ENCODE peak calls at places on chromosomes 5 and 9, in five cellular contexts. A is tibial artery, C is astrocyte of the spinal cord, M is midbrain, F is non-pigmented ciliary epithelial cell. G is an unnamed sample.

GRCh38 chr5:14202462-14202861 is 59.3 kb downstream of the TRIO start:
- DNase-seq in C (peak), A (no peak), M (no peak), F (no peak), G (no peak)

GRCh38 chr5:100430268-100430900 is 104.8 kb upstream of the FAM174A start:
- DNase-seq in F (no peak), M (peak), A (peak), C (peak), G (no peak)

GRCh38 chr9:6384732-6385131 is 28.3 kb upstream of the UHRF2 start:
- DNase-seq in A (no peak), C (no peak), F (no peak), M (no peak), G (no peak)

GRCh38 chr9:136095495-136096058 is 488 bp upstream of the NACC2 start:
- DNase-seq in A (no peak), M (peak), F (no peak), C (no peak), G (no peak)

GRCh38 chr9:13520069-13520468 is 240.6 kb upstream of the MPDZ start:
- DNase-seq in M (no peak), A (no peak), F (no peak), C (no peak), G (no peak)

GRCh38 chr5:10355071-10355889 is 1.8 kb downstream of the MARCHF6 start:
- DNase-seq in F (no peak), A (no peak), C (peak), M (peak), G (no peak)

GRCh38 chr5:14665949-14666741 is 1.6 kb downstream of the OTULIN start:
- DNase-seq in A (no peak), F (no peak), M (no peak), C (no peak), G (no peak)

GRCh38 chr5:140358738-140359310 is 1.2 kb upstream of the SLC4A9 start:
- DNase-seq in F (no peak), C (peak), M (no peak), A (no peak), G (no peak)

GRCh38 chr5:57887851-57888621 is 405.4 kb upstream of the ACTBL2 start:
- DNase-seq in C (peak), A (no peak), M (peak), F (peak), G (peak)

GRCh38 chr9:127144670-127145458 is 22.4 kb upstream of the ANGPTL2 start:
- DNase-seq in C (no peak), F (no peak), M (no peak), A (no peak), G (no peak)

GRCh38 chr5:89425062-89425461 is 542.1 kb upstream of the MEF2C start:
- DNase-seq in F (no peak), C (no peak), M (no peak), A (no peak), G (no peak)

GRCh38 chr5:142894749-142895148 is 124.6 kb downstream of the ARHGAP26 start:
- DNase-seq in F (no peak), A (no peak), M (no peak), C (peak), G (no peak)

GRCh38 chr9:127451681-127452480 is 571 bp downstream of the LRSAM1 start:
- DNase-seq in C (peak), A (no peak), F (no peak), M (peak), G (no peak)

GRCh38 chr9:15308511-15308910 is 1.5 kb upstream of the TTC39B start:
- DNase-seq in C (peak), M (no peak), A (no peak), F (peak), G (peak)

GRCh38 chr5:142551242-142552067 is 134.4 kb downstream of the FGF1 start:
- DNase-seq in M (no peak), F (no peak), C (no peak), A (peak), G (no peak)

GRCh38 chr5:41176952-41177351 is 36.4 kb downstream of the C6 start:
- DNase-seq in M (no peak), F (no peak), A (no peak), C (no peak), G (no peak)

GRCh38 chr9:105144076-105144475 is 100.4 kb upstream of the SLC44A1 start:
- DNase-seq in A (no peak), C (no peak), M (no peak), F (no peak), G (no peak)

GRCh38 chr5:141513021-141513626 is 24.2 kb downstream of the PCDHGC5 start:
- DNase-seq in M (no peak), A (peak), F (no peak), C (peak), G (no peak)

GRCh38 chr5:160048131-160048530 is 39.2 kb downstream of the TTC1 start:
- DNase-seq in C (no peak), A (peak), F (no peak), M (no peak), G (no peak)

GRCh38 chr5:138752951-138753793 is at the start of gene CTNNA1:
- DNase-seq in M (peak), A (peak), C (peak), F (no peak), G (peak)

GRCh38 chr5:61100425-61100824 is 61.8 kb downstream of the SMIM15 start:
- DNase-seq in C (no peak), F (no peak), M (no peak), A (no peak), G (no peak)

GRCh38 chr5:147483961-147484707 is 25.7 kb downstream of the DPYSL3 start:
- DNase-seq in A (peak), C (peak), F (peak), M (peak), G (no peak)

GRCh38 chr5:57358796-57359592 is 123.6 kb downstream of the ACTBL2 start:
- DNase-seq in M (no peak), F (no peak), A (no peak), C (no peak), G (no peak)

GRCh38 chr9:105223544-105224140 is 20.8 kb upstream of the SLC44A1 start:
- DNase-seq in A (no peak), C (no peak), F (no peak), M (no peak), G (no peak)

GRCh38 chr5:111022301-111022700 is 49.2 kb upstream of the TSLP start:
- DNase-seq in A (no peak), M (no peak), C (no peak), F (no peak), G (no peak)

GRCh38 chr9:127300886-127301447 is 36.4 kb downstream of the GARNL3 start:
- DNase-seq in C (no peak), M (no peak), A (no peak), F (no peak), G (no peak)

GRCh38 chr5:96300986-96301385 is 132.1 kb downstream of the PCSK1 start:
- DNase-seq in M (no peak), A (no peak), C (no peak), F (no peak), G (no peak)

GRCh38 chr9:127912882-127913281 is 4.0 kb downstream of the ST6GALNAC4 start:
- DNase-seq in F (no peak), A (no peak), C (no peak), M (no peak), G (no peak)

GRCh38 chr9:134496413-134497282 is 145.0 kb upstream of the COL5A1 start:
- DNase-seq in F (peak), C (peak), A (no peak), M (no peak), G (no peak)

GRCh38 chr9:133962341-133962740 is 29.8 kb downstream of the VAV2 start:
- DNase-seq in A (no peak), C (no peak), F (no peak), M (no peak), G (no peak)

GRCh38 chr5:73218552-73219171 is 45.7 kb downstream of the TMEM174 start:
- DNase-seq in F (no peak), C (peak), M (no peak), A (no peak), G (no peak)

GRCh38 chr5:139759219-139759721 is 36.3 kb upstream of the PSD2 start:
- DNase-seq in M (no peak), A (no peak), C (no peak), F (no peak), G (no peak)

GRCh38 chr9:110199643-110200042 is 8.3 kb downstream of the C9orf152 start:
- DNase-seq in A (no peak), F (no peak), M (no peak), C (no peak), G (no peak)

GRCh38 chr9:15512889-15513288 is 2.1 kb upstream of the PSIP1 start:
- DNase-seq in M (no peak), F (no peak), C (no peak), A (no peak), G (no peak)

GRCh38 chr5:73338201-73339126 is 110.1 kb downstream of the FOXD1 start:
- DNase-seq in C (peak), M (no peak), A (peak), F (peak), G (no peak)

GRCh38 chr5:149280802-149281201 is 9.1 kb downstream of the AFAP1L1 start:
- DNase-seq in C (no peak), M (no peak), A (no peak), F (no peak), G (no peak)

GRCh38 chr5:127306036-127306435 is 15.4 kb downstream of the MEGF10 start:
- DNase-seq in A (no peak), F (no peak), C (no peak), M (peak), G (no peak)

GRCh38 chr5:134902071-134902801 is 2.7 kb upstream of the PCBD2 start:
- DNase-seq in F (no peak), M (no peak), C (no peak), A (no peak), G (no peak)

GRCh38 chr9:4992872-4993271 is 7.8 kb downstream of the JAK2 start:
- DNase-seq in A (no peak), F (no peak), M (no peak), C (no peak), G (no peak)

GRCh38 chr9:128098017-128098935 is 29.3 kb downstream of the PTGES2 start:
- DNase-seq in A (peak), M (peak), F (peak), C (peak), G (peak)